ENCODE peak calls at places on chromosomes 3 and 15, in ten cellular contexts. J, W, Z, L, B, U, P, K, R and M are unnamed samples.
A peak's percentile ranks its signal among the peaks of the same experiment; 100 is the strongest.

GRCh38 chr3:107524214-107525100 is 1.7 kb downstream of the BBX start:
- DNase-seq in J (peak; percentile 50), W (peak; percentile 38), Z (peak; percentile 51), L (no peak), B (peak; percentile 59), U (no peak), P (no peak), K (peak; percentile 77), R (peak; percentile 41), M (peak; percentile 90)

GRCh38 chr3:9347887-9348286 is 15.0 kb upstream of the THUMPD3 start:
- DNase-seq in J (no peak), W (no peak), Z (no peak), L (no peak), B (no peak), U (no peak), P (no peak), K (no peak), R (no peak), M (no peak)

GRCh38 chr3:15794303-15794771 is 3.4 kb downstream of the ANKRD28 start:
- DNase-seq in J (no peak), W (no peak), Z (no peak), L (no peak), B (peak; percentile 58), U (no peak), P (no peak), K (no peak), R (no peak), M (no peak)

GRCh38 chr3:103499132-103499885 is 1064.5 kb downstream of the ZPLD1 start:
- DNase-seq in J (no peak), W (no peak), Z (no peak), L (no peak), B (no peak), U (no peak), P (no peak), K (no peak), R (no peak), M (no peak)

GRCh38 chr3:128523591-128523990 is 30.6 kb upstream of the GATA2 start:
- DNase-seq in J (no peak), W (no peak), Z (no peak), L (no peak), B (no peak), U (peak; percentile 55), P (no peak), K (no peak), R (no peak), M (no peak)

GRCh38 chr3:179853176-179853575 is 183.6 kb downstream of the PEX5L start:
- DNase-seq in J (no peak), W (no peak), Z (no peak), L (no peak), B (no peak), U (no peak), P (no peak), K (no peak), R (no peak), M (no peak)

GRCh38 chr3:131705558-131706051 is 202.8 kb upstream of the MRPL3 start:
- DNase-seq in J (no peak), W (no peak), Z (no peak), L (no peak), B (no peak), U (no peak), P (no peak), K (no peak), R (no peak), M (no peak)

GRCh38 chr3:62797129-62797528 is 78.1 kb downstream of the CADPS start:
- DNase-seq in J (no peak), W (no peak), Z (no peak), L (no peak), B (no peak), U (no peak), P (no peak), K (no peak), R (no peak), M (no peak)

GRCh38 chr3:46239301-46239938 is 2.8 kb upstream of the CCR3 start:
- DNase-seq in J (no peak), W (no peak), Z (no peak), L (no peak), B (no peak), U (no peak), P (no peak), K (no peak), R (no peak), M (no peak)

GRCh38 chr3:45554001-45554691 is 40.4 kb upstream of the LIMD1 start:
- DNase-seq in J (peak; percentile 31), W (no peak), Z (peak; percentile 73), L (no peak), B (peak; percentile 75), U (no peak), P (no peak), K (peak; percentile 81), R (no peak), M (peak; percentile 85)

GRCh38 chr15:73838795-73839565 is 34.4 kb upstream of the TBC1D21 start:
- DNase-seq in J (peak; percentile 80), W (no peak), Z (no peak), L (no peak), B (no peak), U (no peak), P (no peak), K (peak; percentile 70), R (no peak), M (no peak)

GRCh38 chr3:189094539-189094938 is 77.2 kb upstream of the TPRG1 start:
- DNase-seq in J (no peak), W (no peak), Z (no peak), L (no peak), B (no peak), U (no peak), P (no peak), K (no peak), R (no peak), M (no peak)

GRCh38 chr15:71151061-71151460 is 35.8 kb downstream of the THSD4 start:
- DNase-seq in J (no peak), W (no peak), Z (no peak), L (no peak), B (no peak), U (peak; percentile 47), P (no peak), K (no peak), R (no peak), M (no peak)

GRCh38 chr3:119631529-119631928 is 28.9 kb downstream of the POPDC2 start:
- DNase-seq in J (no peak), W (no peak), Z (no peak), L (no peak), B (no peak), U (no peak), P (no peak), K (no peak), R (no peak), M (no peak)

GRCh38 chr15:60444289-60444912 is 34.5 kb downstream of the ICE2 start:
- DNase-seq in J (no peak), W (no peak), Z (no peak), L (no peak), B (peak; percentile 35), U (no peak), P (no peak), K (no peak), R (peak; percentile 28), M (no peak)

GRCh38 chr3:110710156-110710555 is 361.5 kb upstream of the NECTIN3 start:
- DNase-seq in J (no peak), W (no peak), Z (no peak), L (no peak), B (no peak), U (no peak), P (no peak), K (no peak), R (no peak), M (no peak)

DNA sequence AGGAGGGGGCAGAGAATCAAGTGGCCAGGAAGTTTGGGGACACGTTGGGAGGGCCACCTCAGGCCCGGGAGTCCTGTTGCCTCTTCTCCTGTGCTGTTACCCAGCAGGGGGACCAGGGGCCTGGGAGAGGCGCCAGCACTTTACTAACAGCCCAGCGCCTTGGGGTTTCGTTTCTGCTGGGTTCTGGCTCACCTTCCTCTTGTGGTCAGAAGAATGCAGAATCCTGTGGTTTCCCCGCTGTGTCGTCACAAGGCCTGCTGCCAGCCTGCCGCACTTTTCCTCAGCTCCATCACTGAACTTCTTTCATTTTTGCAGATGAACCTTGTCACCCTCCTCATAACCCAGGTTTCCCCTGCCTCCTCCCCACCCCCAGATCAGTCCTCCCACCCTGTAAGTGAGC is 67.7 kb downstream of the SLC30A4 start:
- DNase-seq in J (peak; percentile 86), W (no peak), Z (peak; percentile 80), L (peak; percentile 73), B (no peak), U (no peak), P (no peak), K (peak; percentile 80), R (no peak), M (peak; percentile 92)
- TF ChIP-seq POLR2AphosphoS5 in J (peak; percentile 35), W (no peak), Z (no peak), L (no peak), B (no peak), U (no peak), P (no peak), K (peak; percentile 18), R (no peak), M (no peak)

DNA sequence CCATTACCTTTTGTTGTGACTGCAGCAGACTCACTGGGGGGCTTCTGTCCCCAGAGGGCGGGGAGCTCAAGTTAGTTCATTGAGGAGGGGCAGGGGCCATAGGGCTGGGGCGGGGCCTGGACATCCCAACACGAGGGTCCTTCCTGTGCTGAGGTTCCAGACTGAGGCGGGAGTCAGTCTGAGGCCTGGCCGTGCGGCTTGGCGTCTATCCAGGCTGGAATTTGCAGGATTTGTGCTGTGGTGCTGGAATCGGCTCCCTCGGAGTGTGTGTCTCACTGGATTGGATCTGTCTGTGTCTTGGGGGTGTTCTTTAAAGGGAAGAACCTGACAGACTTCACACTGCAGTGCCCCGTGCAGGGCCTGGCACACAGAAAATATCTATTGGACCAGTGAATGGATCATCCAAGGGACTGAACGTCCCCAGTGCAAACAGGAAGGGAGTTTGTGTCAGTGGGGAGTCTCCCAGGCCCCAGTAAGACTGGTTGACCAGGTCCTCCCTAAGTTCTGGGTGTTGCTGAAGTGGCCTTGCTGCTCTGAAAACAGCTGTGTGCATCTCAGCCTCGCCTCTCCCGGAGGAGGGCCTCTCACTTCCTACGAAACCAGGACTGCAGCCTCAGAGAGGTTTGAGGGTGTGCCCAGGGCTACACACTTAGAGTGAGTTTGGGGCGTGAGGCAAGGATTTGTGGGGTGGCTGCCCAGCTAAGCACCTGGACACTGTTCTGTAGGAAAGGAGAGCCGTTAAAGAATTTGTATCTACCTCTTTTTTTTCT is 26.1 kb downstream of the GOLGA6L2 start:
- DNase-seq in J (no peak), W (no peak), Z (peak; percentile 60), L (no peak), B (no peak), U (no peak), P (no peak), K (peak; percentile 61), R (no peak), M (no peak)
- H3K27ac ChIP-seq in J (no peak overlapping the region), W (no peak overlapping the region), Z (no peak overlapping the region), L (no peak overlapping the region), B (no peak overlapping the region), U (no peak overlapping the region), P (no peak overlapping the region), K (no peak overlapping the region), R (no peak overlapping the region), M (no peak overlapping the region)

GRCh38 chr3:195613468-195614069 is 29.8 kb upstream of the APOD start:
- DNase-seq in J (peak; percentile 3), W (no peak), Z (no peak), L (no peak), B (no peak), U (no peak), P (no peak), K (peak; percentile 39), R (no peak), M (no peak)
- TF ChIP-seq POLR2A in J (no peak), W (no peak), Z (no peak), L (no peak), B (no peak), U (no peak), P (no peak), K (no peak), R (no peak), M (no peak)

GRCh38 chr15:48572823-48573222 is 72.7 kb downstream of the FBN1 start:
- DNase-seq in J (no peak), W (no peak), Z (no peak), L (no peak), B (no peak), U (no peak), P (no peak), K (no peak), R (no peak), M (no peak)
- TF ChIP-seq POLR2AphosphoS5 in J (no peak), W (no peak), Z (no peak), L (no peak), B (no peak), U (no peak), P (no peak), K (no peak), R (no peak), M (no peak)